ENCODE peak calls at places on chromosome 12, in seven cellular contexts. C is K562, D is transverse colon, B is GM12878, U is A549, P is tibial nerve, Y is sigmoid colon. H is an unnamed sample. For H3K4me1, the result is how much of the 10 kb centered on the place peaks cover.

GRCh38 chr12:132167610-132168310 is 23.5 kb downstream of the NOC4L start:
- DNase-seq in C (no peak), D (no peak), B (no peak), U (no peak), P (no peak), Y (no peak), H (no peak)

GRCh38 chr12:59432057-59432456 is 163.8 kb upstream of the SLC16A7 start:
- DNase-seq in C (no peak), D (no peak), B (no peak), U (no peak), P (no peak), Y (no peak), H (no peak)

GRCh38 chr12:113413488-113413939 is 8.7 kb upstream of the SDSL start:
- DNase-seq in C (peak), D (peak), B (no peak), U (peak), P (no peak), Y (no peak), H (no peak)

GRCh38 chr12:131380220-131380957 is 330.5 kb upstream of the SFSWAP start:
- DNase-seq in C (no peak), D (no peak), B (no peak), U (no peak), P (no peak), Y (peak), H (no peak)

GRCh38 chr12:30970559-30971202 is 44.1 kb downstream of the TSPAN11 start:
- DNase-seq in C (no peak), D (no peak), B (no peak), U (no peak), P (no peak), Y (no peak), H (no peak)

GRCh38 chr12:52971701-52972329 is 22.9 kb downstream of the KRT18 start:
- DNase-seq in C (no peak), D (peak), B (no peak), U (peak), P (no peak), Y (no peak), H (no peak)

GRCh38 chr12:4169959-4170358 is 103.6 kb upstream of the CCND2 start:
- DNase-seq in C (no peak), D (no peak), B (no peak), U (no peak), P (no peak), Y (no peak), H (no peak)

GRCh38 chr12:6534914-6535696 is 788 bp downstream of the GAPDH start:
- DNase-seq in C (peak), D (peak), B (no peak), U (peak), P (peak), Y (peak), H (peak)

GRCh38 chr12:123062682-123063426 is 82.4 kb downstream of the ARL6IP4 start:
- DNase-seq in C (no peak), D (no peak), B (no peak), U (peak), P (peak), Y (no peak), H (peak)

GRCh38 chr12:22626429-22626828 is 1.5 kb downstream of the ETNK1 start:
- DNase-seq in C (no peak), D (no peak), B (peak), U (no peak), P (no peak), Y (no peak), H (no peak)

GRCh38 chr12:103269962-103270361 is 225.8 kb downstream of the C12orf42 start:
- DNase-seq in C (no peak), D (no peak), B (no peak), U (no peak), P (no peak), Y (no peak), H (no peak)

GRCh38 chr12:19894049-19894448 is 454.8 kb downstream of the AEBP2 start:
- DNase-seq in C (no peak), D (no peak), B (no peak), U (no peak), P (no peak), Y (no peak), H (no peak)

GRCh38 chr12:64175254-64175945 is 46.7 kb downstream of the KICS2 start:
- DNase-seq in C (peak), D (no peak), B (no peak), U (peak), P (no peak), Y (no peak), H (no peak)

GRCh38 chr12:87136330-87136976 is 880.3 kb upstream of the MGAT4C start:
- DNase-seq in C (no peak), D (no peak), B (no peak), U (peak), P (no peak), Y (no peak), H (no peak)

GRCh38 chr12:30447061-30447750 is 248.5 kb downstream of the IPO8 start:
- DNase-seq in C (no peak), D (no peak), B (no peak), U (peak), P (no peak), Y (no peak), H (no peak)

GRCh38 chr12:93200291-93200917 is 177.3 kb upstream of the NUDT4 start:
- DNase-seq in C (no peak), D (no peak), B (peak), U (no peak), P (no peak), Y (no peak), H (no peak)

GRCh38 chr12:795305-795704 is 42.9 kb downstream of the WNK1 start:
- DNase-seq in C (no peak), D (no peak), B (no peak), U (no peak), P (no peak), Y (no peak), H (no peak)

GRCh38 chr12:74889563-74890236 is 319.9 kb downstream of the KCNC2 start:
- DNase-seq in C (no peak), D (no peak), B (no peak), U (peak), P (no peak), Y (no peak), H (no peak)

GRCh38 chr12:47802312-47802711 is 17.4 kb downstream of the HDAC7 start:
- DNase-seq in C (no peak), D (no peak), B (no peak), U (no peak), P (no peak), Y (no peak), H (no peak)

GRCh38 chr12:122840580-122841513 is 5.6 kb downstream of the HIP1R start:
- DNase-seq in C (no peak), D (no peak), B (no peak), U (no peak), P (no peak), Y (no peak), H (no peak)

GRCh38 chr12:98355322-98355721 is 160.1 kb upstream of the TMPO start:
- DNase-seq in C (no peak), D (no peak), B (no peak), U (peak), P (no peak), Y (no peak), H (no peak)

GRCh38 chr12:117129391-117129790 is 30.2 kb upstream of the TESC start:
- DNase-seq in C (no peak), D (no peak), B (no peak), U (no peak), P (no peak), Y (no peak), H (no peak)

GRCh38 chr12:2580821-2581220 is 213.9 kb upstream of the FKBP4 start:
- DNase-seq in C (no peak), D (no peak), B (no peak), U (no peak), P (no peak), Y (no peak), H (no peak)

GRCh38 chr12:41604830-41605229 is 416.7 kb downstream of the PDZRN4 start:
- DNase-seq in C (no peak), D (no peak), B (no peak), U (no peak), P (no peak), Y (no peak), H (no peak)

GRCh38 chr12:29653286-29653685 is 130.5 kb downstream of the TMTC1 start:
- DNase-seq in C (no peak), D (no peak), B (no peak), U (no peak), P (no peak), Y (no peak), H (no peak)

GRCh38 chr12:74293689-74294131 is 243.9 kb upstream of the ATXN7L3B start:
- DNase-seq in C (no peak), D (no peak), B (no peak), U (no peak), P (no peak), Y (no peak), H (no peak)

GRCh38 chr12:106632797-106633450 is 50.1 kb downstream of the RFX4 start:
- DNase-seq in C (no peak), D (no peak), B (no peak), U (peak), P (no peak), Y (no peak), H (no peak)

GRCh38 chr12:24970177-24970576 is 21.3 kb upstream of the BCAT1 start:
- DNase-seq in C (no peak), D (no peak), B (no peak), U (no peak), P (no peak), Y (no peak), H (no peak)

DNA sequence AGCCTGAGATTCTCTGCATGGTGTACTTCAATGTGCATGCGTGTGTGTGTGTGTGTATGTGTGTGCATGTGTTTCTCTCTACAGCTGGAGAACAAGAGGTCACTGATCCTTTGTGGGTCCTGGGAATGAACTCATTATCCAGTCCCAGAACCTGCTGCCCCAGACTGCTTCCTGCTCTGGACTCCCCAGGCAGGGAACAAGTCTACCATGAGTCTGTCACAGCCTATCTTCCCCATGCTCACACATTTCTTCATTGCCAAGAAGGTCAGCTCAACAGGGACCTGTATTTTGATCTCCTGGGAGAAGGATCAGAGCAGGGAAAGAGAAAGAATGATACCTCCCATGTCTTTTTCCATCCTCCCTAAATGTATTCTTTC is 2.9 kb upstream of the AGAP2 start:
- DNase-seq in C (no peak), D (no peak), B (no peak), U (no peak), P (no peak), Y (no peak), H (no peak)
- H3K4me3 ChIP-seq in C (no peak), D (peak), B (peak), U (no peak), P (peak), Y (no peak), H (peak)

DNA sequence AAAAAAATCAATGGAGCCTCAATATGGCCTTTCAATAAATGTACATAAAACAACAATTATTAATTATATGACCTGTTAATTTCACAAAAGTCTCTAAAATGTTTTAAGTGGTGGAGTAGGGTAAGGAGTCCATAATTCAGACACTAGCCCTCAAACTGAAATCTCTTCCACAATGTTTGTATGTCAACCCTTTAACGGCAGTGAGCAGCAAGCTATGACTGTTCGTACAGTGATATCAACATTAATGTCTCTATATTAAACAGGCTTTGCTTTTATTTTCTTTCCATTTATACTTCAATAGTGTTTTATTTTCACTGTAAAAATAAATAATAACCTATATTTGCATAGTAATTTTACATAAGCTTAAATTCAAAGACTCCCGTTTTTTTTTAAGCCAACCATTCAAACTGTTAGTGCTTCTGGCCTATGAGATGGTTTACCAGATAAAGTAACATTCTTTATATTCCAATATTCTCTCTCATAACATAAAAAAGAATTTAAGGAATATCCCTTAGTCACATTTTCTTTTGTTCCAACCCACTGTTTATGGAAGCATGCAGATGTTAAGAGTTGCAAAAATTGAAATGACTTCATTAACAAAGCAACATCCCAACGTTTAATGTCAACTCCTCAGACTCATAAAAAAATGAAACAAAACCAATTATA is 2.4 kb downstream of the CDK17 start:
- DNase-seq in C (no peak), D (no peak), B (no peak), U (no peak), P (no peak), Y (no peak), H (no peak)
- H3K4me1 ChIP-seq in C (under half), D (under half), B (under half), U (under half), P (under half), Y (under half), H (under half)

GRCh38 chr12:12562585-12563245 is at the start of gene DUSP16:
- DNase-seq in C (peak), D (peak), B (peak), U (peak), P (peak), Y (peak), H (peak)
- TF ChIP-seq EP300 in C (no peak), D (no peak), B (peak), U (peak), P (no peak), Y (no peak), H (no peak)

DNA sequence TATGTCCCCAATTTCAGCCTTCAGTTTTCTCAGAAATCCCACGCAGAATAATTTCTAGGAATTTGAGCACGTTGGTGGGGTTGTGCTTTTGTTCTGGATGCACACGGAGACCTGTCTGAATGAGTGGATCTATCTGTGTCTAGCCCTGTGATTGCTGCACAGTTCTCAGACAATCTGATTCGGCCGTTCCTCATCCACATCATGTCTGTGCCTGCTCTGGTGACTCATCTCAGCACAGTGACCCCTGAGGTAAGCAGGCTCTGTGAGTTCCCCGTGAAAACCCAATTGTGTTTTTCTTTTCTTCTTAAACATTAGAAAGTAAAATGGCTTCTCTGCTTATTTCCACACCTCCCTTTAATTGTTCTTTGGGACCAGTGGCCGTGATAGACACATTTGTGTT is 20.2 kb downstream of the UBE3B start:
- DNase-seq in C (no peak), D (no peak), B (no peak), U (no peak), P (no peak), Y (no peak), H (no peak)
- H3K4me3 ChIP-seq in C (no peak), D (no peak), B (no peak), U (no peak), P (no peak), Y (no peak), H (no peak)

GRCh38 chr12:91225316-91225715 is 42.7 kb upstream of the DCN start:
- DNase-seq in C (no peak), D (no peak), B (no peak), U (no peak), P (peak), Y (no peak), H (no peak)
- H3K4me1 ChIP-seq in C (under half), D (under half), B (under half), U (under half), P (under half), Y (under half), H (under half)

DNA sequence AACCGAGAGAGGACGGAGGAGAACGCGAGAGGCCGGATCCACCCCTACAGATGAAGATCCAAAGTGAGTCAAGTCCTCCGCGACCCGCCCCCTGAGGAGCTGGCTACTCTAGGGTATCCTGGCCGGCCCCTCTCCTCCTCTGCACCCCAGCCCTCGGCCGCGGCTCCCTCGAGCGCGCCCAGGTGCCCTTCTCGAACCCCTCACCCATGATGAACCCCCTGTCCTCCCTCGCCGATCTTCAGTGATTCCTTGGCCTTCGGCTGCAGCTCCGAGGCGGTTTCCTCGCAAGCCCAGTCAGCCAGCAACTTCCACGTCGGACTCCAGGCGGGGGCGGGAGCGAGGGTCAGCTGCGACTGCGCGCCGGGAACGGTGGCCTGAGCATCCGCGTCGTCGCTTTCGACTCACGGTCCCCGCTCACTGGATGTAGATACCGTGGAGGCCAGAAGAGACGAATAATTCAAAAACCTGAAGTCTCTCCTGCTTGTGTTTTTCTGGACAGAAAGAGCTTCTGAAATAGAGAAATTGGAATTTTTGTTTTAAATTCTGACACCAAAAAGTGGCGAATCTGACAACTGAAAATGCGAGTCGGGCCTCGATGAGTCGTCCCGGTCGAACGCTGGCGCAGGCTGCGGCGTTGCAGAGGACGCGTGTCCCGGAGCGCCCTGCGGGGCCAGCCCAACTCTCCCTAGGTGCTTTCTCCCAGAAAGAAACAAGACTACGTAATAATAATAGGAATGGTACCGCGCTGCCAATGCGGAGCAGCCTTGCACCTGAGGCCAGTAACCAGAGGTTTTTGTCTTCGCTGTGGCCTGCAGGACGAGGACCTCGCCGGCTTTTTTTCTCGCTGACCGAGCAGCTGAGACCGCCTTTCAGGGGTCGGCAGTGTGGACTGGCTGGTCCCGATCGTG is at the start of gene ARL1:
- DNase-seq in C (peak), D (peak), B (peak), U (peak), P (peak), Y (peak), H (peak)
- TF ChIP-seq EP300 in C (peak), D (no peak), B (no peak), U (no peak), P (no peak), Y (no peak), H (no peak)

DNA sequence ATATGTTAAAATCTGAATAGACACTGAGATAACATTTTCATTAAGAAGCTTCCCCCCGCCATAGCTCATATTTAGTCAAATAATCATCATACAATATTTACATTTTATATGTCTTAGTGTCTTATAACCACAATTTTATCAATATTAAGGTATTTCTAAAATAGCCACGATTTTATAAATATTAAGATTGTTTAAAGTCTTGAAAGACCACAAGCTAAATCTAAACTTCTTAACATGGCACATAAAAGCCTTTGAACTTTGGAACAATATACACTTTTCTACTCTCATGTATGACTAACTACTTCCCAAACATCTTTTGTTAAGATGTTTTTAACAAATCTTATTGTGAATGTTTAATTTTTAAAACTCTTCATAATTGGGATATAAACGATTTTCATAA is 6.5 kb downstream of the USP44 start:
- DNase-seq in C (no peak), D (no peak), B (no peak), U (no peak), P (no peak), Y (no peak), H (no peak)
- H3K4me3 ChIP-seq in C (no peak), D (no peak), B (no peak), U (no peak), P (no peak), Y (no peak), H (no peak)

GRCh38 chr12:92140919-92141536 is 4.6 kb downstream of the BTG1 start:
- DNase-seq in C (no peak), D (no peak), B (no peak), U (no peak), P (no peak), Y (no peak), H (no peak)
- H3K4me1 ChIP-seq in C (under half), D (under half), B (under half), U (under half), P (under half), Y (under half), H (under half)